ENCODE peak calls at places on chromosome 1, in four cellular contexts. R, L, U and G are unnamed samples.

GRCh38 chr1:27862671-27863551 is 9.4 kb upstream of the THEMIS2 start:
- DNase-seq in L (no peak), R (peak; percentile 76), U (no peak), G (no peak)

GRCh38 chr1:182446033-182446669 is 3.8 kb upstream of the RGSL1 start:
- DNase-seq in U (peak; percentile 65), R (peak; percentile 26), L (peak; percentile 39), G (peak; percentile 81)

GRCh38 chr1:35379317-35380000 is 111.0 kb downstream of the ZMYM4 start:
- DNase-seq in R (no peak), U (no peak), L (no peak), G (no peak)

GRCh38 chr1:173414539-173414938 is 62.6 kb upstream of the PRDX6 start:
- DNase-seq in L (no peak), U (no peak), R (no peak), G (no peak)

GRCh38 chr1:25066253-25066652 is 136.2 kb upstream of the RUNX3 start:
- DNase-seq in U (no peak), L (no peak), R (no peak), G (no peak)

GRCh38 chr1:221397606-221398005 is 344.3 kb downstream of the DUSP10 start:
- DNase-seq in L (no peak), R (no peak), U (no peak), G (no peak)

GRCh38 chr1:234658143-234658542 is 48.2 kb upstream of the IRF2BP2 start:
- DNase-seq in U (no peak), R (no peak), L (peak; percentile 37), G (peak; percentile 23)

GRCh38 chr1:179709841-179710329 is 33.2 kb upstream of the FAM163A start:
- DNase-seq in L (no peak), U (no peak), R (peak; percentile 30), G (no peak)

GRCh38 chr1:31577515-31578191 is 1.3 kb downstream of the TINAGL1 start:
- DNase-seq in R (no peak), U (no peak), L (peak; percentile 24), G (peak; percentile 65)

GRCh38 chr1:41153750-41154274 is 88.3 kb downstream of the SCMH1 start:
- DNase-seq in L (no peak), U (no peak), R (no peak), G (no peak)

GRCh38 chr1:41155105-41155504 is 87.0 kb downstream of the SCMH1 start:
- DNase-seq in L (no peak), R (no peak), U (no peak), G (no peak)

GRCh38 chr1:41152622-41153044 is 89.5 kb downstream of the SCMH1 start:
- DNase-seq in R (no peak), U (no peak), L (no peak), G (no peak)

GRCh38 chr1:41149570-41149969 is 92.5 kb downstream of the SCMH1 start:
- DNase-seq in R (no peak), L (no peak), U (no peak), G (no peak)

GRCh38 chr1:41151846-41152245 is 90.3 kb downstream of the SCMH1 start:
- DNase-seq in R (no peak), L (no peak), U (no peak), G (no peak)
- H3K4me1 ChIP-seq in R (no peaks in the 10 kb centered on the region), L (peaks cover 33% of the 10 kb centered on the region), U (peaks cover 14% of the 10 kb centered on the region), G (no peaks in the 10 kb centered on the region)

GRCh38 chr1:184379111-184379752 is 7.6 kb upstream of the C1orf21 start:
- DNase-seq in L (no peak), R (no peak), U (no peak), G (peak; percentile 56)
- TF ChIP-seq CREB1 in L (no peak), R (no peak), U (no peak), G (no peak)

GRCh38 chr1:166838766-166839599 is at the start of gene POGK:
- DNase-seq in R (peak; percentile 63), L (peak; percentile 78), U (peak; percentile 95), G (peak; percentile 92)
- H3K4me1 ChIP-seq in R (peaks cover 5% of the 10 kb centered on the region), L (peaks cover 37% of the 10 kb centered on the region), U (peaks cover 26% of the 10 kb centered on the region), G (peaks cover 15% of the 10 kb centered on the region)

DNA sequence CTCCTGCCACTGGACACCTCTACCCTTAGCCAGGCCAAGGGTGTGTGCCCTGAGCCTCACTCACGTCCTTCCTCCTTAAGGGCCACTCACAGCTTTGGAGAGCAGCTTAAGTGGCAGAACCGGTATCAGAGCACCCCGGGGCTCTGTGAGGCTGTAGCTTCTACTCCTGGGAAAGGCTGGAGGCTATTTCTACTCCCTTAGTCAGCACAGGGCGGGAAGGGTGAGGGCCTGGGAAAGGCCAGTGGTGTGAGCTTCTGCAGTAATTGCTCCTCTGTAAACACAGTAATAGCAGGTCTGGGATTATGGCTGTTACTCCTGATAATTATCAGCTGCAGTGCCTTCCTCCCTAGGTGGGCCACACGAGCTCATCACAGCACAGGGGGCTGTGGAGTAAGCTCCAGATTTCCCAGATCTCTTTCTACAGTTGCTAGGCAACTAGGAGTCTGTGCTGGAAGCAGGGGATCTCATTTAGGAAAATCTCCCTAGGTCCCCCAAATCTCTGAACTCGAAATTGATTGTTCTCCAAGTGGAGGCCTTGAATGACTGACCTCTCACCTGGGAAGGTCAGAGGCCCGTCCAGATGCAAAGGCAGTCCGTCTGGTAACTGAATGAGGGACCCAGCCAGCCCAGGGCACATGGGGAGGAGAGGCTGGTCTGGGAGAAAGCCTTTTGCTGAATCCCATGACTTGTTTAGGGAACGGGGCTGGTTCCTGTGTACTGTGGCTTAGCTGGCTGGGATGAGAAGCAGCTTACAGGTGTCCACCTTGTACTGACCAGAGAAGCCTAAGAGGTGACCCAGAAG is 29.3 kb downstream of the IER5 start:
- DNase-seq in R (no peak), U (no peak), L (no peak), G (no peak)
- TF ChIP-seq CREB1 in R (no peak), U (no peak), L (no peak), G (no peak)

GRCh38 chr1:6241887-6242740 is 1.9 kb upstream of the HES3 start:
- DNase-seq in L (no peak), R (no peak), U (no peak), G (peak; percentile 91)

GRCh38 chr1:6241107-6241886 is 2.7 kb upstream of the HES3 start:
- DNase-seq in U (no peak), L (no peak), R (no peak), G (no peak)

GRCh38 chr1:6237093-6237492 is 1.3 kb upstream of the ICMT start:
- DNase-seq in U (no peak), R (no peak), L (no peak), G (no peak)

GRCh38 chr1:6239950-6240768 is 3.8 kb upstream of the HES3 start:
- DNase-seq in U (no peak), L (peak; percentile 88), R (no peak), G (peak; percentile 71)

GRCh38 chr1:6239213-6239752 is 3.5 kb upstream of the ICMT start:
- DNase-seq in R (no peak), L (no peak), U (no peak), G (peak; percentile 95)
- H3K4me1 ChIP-seq in R (peaks cover 4% of the 10 kb centered on the region), L (peaks cover 58% of the 10 kb centered on the region), U (peaks cover 8% of the 10 kb centered on the region), G (peaks cover 49% of the 10 kb centered on the region)

DNA sequence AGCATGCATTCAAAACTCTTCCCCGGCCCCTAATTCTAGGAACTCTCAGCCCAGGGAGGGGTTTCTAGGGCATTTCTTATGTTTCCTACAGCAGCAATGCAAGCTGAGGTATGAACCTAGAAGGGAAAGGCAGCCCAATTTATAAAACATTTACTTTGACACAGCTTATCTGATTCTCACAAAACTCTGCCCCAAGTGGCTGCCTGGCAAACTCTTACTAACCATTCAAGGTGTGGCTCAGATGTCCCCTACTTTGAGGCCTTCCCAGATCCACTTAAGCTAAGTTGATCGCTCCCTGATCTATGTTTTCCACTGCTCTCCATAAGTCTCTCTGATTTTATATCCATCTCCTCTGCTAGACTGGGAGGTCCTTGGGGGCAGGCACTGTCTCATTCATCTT is 35.4 kb downstream of the AK2 start:
- DNase-seq in R (no peak), L (no peak), U (peak; percentile 53), G (peak; percentile 66)
- TF ChIP-seq CREB1 in R (no peak), L (no peak), U (no peak), G (no peak)

GRCh38 chr1:113928129-113928949 is 785 bp upstream of the HIPK1 start:
- DNase-seq in R (peak; percentile 26), L (peak; percentile 28), U (no peak), G (no peak)

GRCh38 chr1:113931456-113931855 is 2.3 kb downstream of the HIPK1 start:
- DNase-seq in R (no peak), L (peak; percentile 24), U (no peak), G (no peak)

GRCh38 chr1:113930499-113931161 is 1.5 kb downstream of the HIPK1 start:
- DNase-seq in R (no peak), L (peak; percentile 20), U (peak; percentile 25), G (peak; percentile 51)

GRCh38 chr1:113929750-113930498 is 800 bp downstream of the HIPK1 start:
- DNase-seq in L (no peak), U (no peak), R (no peak), G (peak; percentile 68)

GRCh38 chr1:113928950-113929749 is at the start of gene HIPK1:
- DNase-seq in U (peak; percentile 92), R (peak; percentile 60), L (peak; percentile 86), G (peak; percentile 98)
- H3K4me1 ChIP-seq in U (peaks cover 34% of the 10 kb centered on the region), R (peaks cover 4% of the 10 kb centered on the region), L (peaks cover 54% of the 10 kb centered on the region), G (peaks cover 25% of the 10 kb centered on the region)

DNA sequence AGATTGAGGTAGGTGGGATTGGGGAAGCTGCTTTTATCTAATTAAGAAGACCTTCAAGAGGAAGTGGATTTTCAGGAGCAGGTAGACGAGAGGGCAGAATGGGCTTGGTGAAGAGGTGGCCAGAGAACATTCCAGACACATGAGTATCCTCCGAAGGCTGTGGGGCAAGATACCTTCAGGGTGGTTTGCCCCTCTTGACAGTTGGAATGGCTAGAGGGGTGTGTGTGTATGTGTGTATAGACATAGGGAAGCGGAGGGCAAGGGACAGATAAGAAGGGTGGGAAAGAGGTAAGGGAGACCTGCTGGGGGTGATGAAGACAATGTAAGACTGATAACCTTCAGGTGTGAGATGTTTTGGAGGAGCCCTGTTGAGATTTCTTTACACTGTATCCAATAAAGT is 46.8 kb upstream of the TSPAN2 start:
- DNase-seq in R (no peak), U (no peak), L (no peak), G (no peak)
- TF ChIP-seq CREB1 in R (no peak), U (no peak), L (no peak), G (no peak)

GRCh38 chr1:73674945-73675561 is 522.9 kb downstream of the LRRIQ3 start:
- DNase-seq in L (no peak), R (no peak), U (no peak), G (peak; percentile 60)
- H3K4me1 ChIP-seq in L (no peaks in the 10 kb centered on the region), R (no peaks in the 10 kb centered on the region), U (no peaks in the 10 kb centered on the region), G (no peaks in the 10 kb centered on the region)